ENCODE peak calls at places on chromosomes 13 and 19, in nine cellular contexts. N is A549, Q is right lobe of liver, H is B cell, B is tibial nerve, J is ovary, T is brain microvascular endothelial cell, A is mucosa of descending colon, C is tibial artery. G is an unnamed sample.

GRCh38 chr19:50721441-50722137 is 1.6 kb upstream of the CLEC11A start:
- DNase-seq in N (no peak), T (no peak), A (no peak), Q (no peak), H (no peak), J (peak), C (no peak), B (no peak), G (peak)

GRCh38 chr19:35919306-35919705 is 11.2 kb upstream of the TYROBP start:
- DNase-seq in A (no peak), H (no peak), N (no peak), B (no peak), Q (no peak), T (no peak), C (no peak), J (no peak), G (no peak)

GRCh38 chr19:46745521-46746280 is at the start of gene FKRP:
- DNase-seq in A (peak), H (peak), T (no peak), Q (no peak), N (no peak), C (no peak), B (no peak), J (peak), G (no peak)

GRCh38 chr13:113669231-113669870 is 2.3 kb downstream of the GRK1 start:
- DNase-seq in C (no peak), Q (no peak), T (no peak), J (peak), H (no peak), N (no peak), B (no peak), A (no peak), G (no peak)

GRCh38 chr13:108363651-108364050 is 94.1 kb downstream of the TNFSF13B start:
- DNase-seq in Q (no peak), H (no peak), C (no peak), J (no peak), A (no peak), B (no peak), T (no peak), N (no peak), G (no peak)

GRCh38 chr19:45477216-45477615 is 9.4 kb downstream of the FOSB start:
- DNase-seq in H (no peak), N (no peak), B (no peak), A (no peak), C (no peak), J (no peak), T (peak), Q (no peak), G (no peak)

GRCh38 chr19:3618144-3618810 is 8.3 kb downstream of the CACTIN start:
- DNase-seq in T (no peak), A (peak), B (peak), N (peak), H (no peak), J (peak), Q (peak), C (peak), G (peak)

GRCh38 chr19:29953352-29954247 is 11.6 kb downstream of the URI1 start:
- DNase-seq in T (no peak), C (no peak), B (no peak), Q (no peak), J (no peak), A (no peak), H (no peak), N (no peak), G (no peak)

GRCh38 chr13:98992355-98992754 is 14.5 kb upstream of the DOCK9 start:
- DNase-seq in Q (no peak), T (no peak), J (no peak), H (no peak), N (no peak), C (no peak), B (no peak), A (no peak), G (no peak)

GRCh38 chr13:97295279-97296182 is 73.4 kb downstream of the MBNL2 start:
- DNase-seq in A (no peak), H (no peak), N (peak), Q (no peak), B (no peak), C (no peak), J (no peak), T (peak), G (no peak)

GRCh38 chr13:90889906-90890305 is 457.6 kb upstream of the MIR17HG start:
- DNase-seq in B (no peak), T (no peak), J (no peak), H (no peak), C (no peak), Q (no peak), A (no peak), N (no peak), G (no peak)

GRCh38 chr19:9834726-9835506 is at the start of gene PIN1:
- DNase-seq in J (peak), T (peak), H (peak), C (peak), Q (peak), N (peak), A (peak), B (peak), G (peak)

GRCh38 chr13:113421673-113422270 is 31.5 kb downstream of the ADPRHL1 start:
- DNase-seq in A (peak), C (no peak), H (no peak), B (peak), N (no peak), T (no peak), J (peak), Q (no peak), G (peak)

GRCh38 chr13:42078113-42078769 is 29.8 kb downstream of the DGKH start:
- DNase-seq in H (no peak), J (no peak), Q (peak), B (no peak), C (no peak), A (peak), N (peak), T (no peak), G (no peak)
- TF ChIP-seq CTCF in H (no peak), J (no peak), Q (peak), B (no peak), C (no peak), A (no peak), N (no peak), T (no peak), G (no peak)

GRCh38 chr19:57651654-57651996 is 17.1 kb upstream of the ZSCAN4 start:
- DNase-seq in C (no peak), T (no peak), B (no peak), N (no peak), H (no peak), Q (no peak), A (no peak), J (no peak), G (no peak)
- TF ChIP-seq CTCF in C (no peak), T (no peak), B (no peak), N (no peak), H (no peak), Q (no peak), A (no peak), J (no peak), G (no peak)

GRCh38 chr13:44876782-44877324 is 112.4 kb downstream of the NUFIP1 start:
- DNase-seq in H (no peak), C (no peak), J (no peak), A (no peak), B (no peak), N (peak), Q (no peak), T (no peak), G (no peak)

GRCh38 chr13:44884076-44884729 is 105.1 kb downstream of the NUFIP1 start:
- DNase-seq in B (no peak), C (no peak), J (no peak), Q (no peak), A (no peak), T (peak), N (no peak), H (no peak), G (peak)

GRCh38 chr13:44874176-44874575 is 115.1 kb downstream of the NUFIP1 start:
- DNase-seq in N (no peak), B (no peak), A (no peak), J (no peak), C (no peak), Q (no peak), H (no peak), T (no peak), G (no peak)

GRCh38 chr13:44874886-44875630 is 114.2 kb downstream of the NUFIP1 start:
- DNase-seq in C (no peak), T (no peak), A (no peak), Q (no peak), N (no peak), J (no peak), B (no peak), H (no peak), G (peak)

DNA sequence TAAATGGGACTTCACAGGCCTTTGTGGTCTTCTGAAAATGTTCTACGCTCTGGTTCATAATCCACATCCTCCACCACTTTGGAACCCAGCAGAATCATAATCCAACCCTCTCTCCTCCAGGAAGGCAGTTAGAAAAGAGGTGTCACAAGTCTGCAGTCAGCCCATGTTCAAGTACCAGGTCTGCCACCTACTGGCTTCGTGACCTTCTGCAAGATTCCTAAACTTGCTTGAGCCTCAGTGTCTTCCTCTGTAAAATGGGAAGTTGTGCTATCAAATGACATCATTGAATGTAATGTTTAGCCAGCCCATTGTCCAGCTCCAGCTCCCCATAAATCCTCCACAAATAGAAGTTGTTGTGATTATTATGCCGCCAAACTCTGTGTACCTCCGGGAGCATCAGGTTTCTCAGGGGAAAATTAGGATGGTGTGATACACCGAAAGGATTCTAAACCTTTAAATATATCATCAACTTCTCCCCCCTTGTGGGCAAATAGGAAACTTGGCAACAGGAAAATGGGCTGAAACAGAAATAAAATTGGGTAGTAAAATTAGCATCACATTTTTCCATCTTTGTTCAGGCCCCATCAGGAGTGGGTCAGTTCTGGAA is 109.7 kb downstream of the NUFIP1 start:
- DNase-seq in H (no peak), B (no peak), A (peak), J (no peak), C (no peak), N (peak), T (peak), Q (no peak), G (peak)
- TF ChIP-seq CTCF in H (no peak), B (no peak), A (no peak), J (no peak), C (peak), N (peak), T (peak), Q (peak), G (peak)

GRCh38 chr13:20118268-20119140 is 42.3 kb downstream of the GJA3 start:
- DNase-seq in J (peak), Q (peak), T (no peak), B (peak), N (peak), H (no peak), C (no peak), A (peak), G (no peak)

GRCh38 chr13:20121154-20121515 is 39.7 kb downstream of the GJA3 start:
- DNase-seq in B (no peak), H (no peak), N (no peak), A (peak), T (no peak), J (no peak), Q (no peak), C (no peak), G (no peak)

GRCh38 chr13:20119960-20120359 is 40.9 kb downstream of the GJA3 start:
- DNase-seq in N (no peak), A (peak), Q (no peak), H (no peak), B (no peak), J (no peak), T (no peak), C (no peak), G (no peak)

GRCh38 chr13:20114066-20114465 is 46.8 kb downstream of the GJA3 start:
- DNase-seq in T (no peak), C (no peak), H (no peak), B (no peak), A (no peak), N (no peak), J (no peak), Q (no peak), G (no peak)

DNA sequence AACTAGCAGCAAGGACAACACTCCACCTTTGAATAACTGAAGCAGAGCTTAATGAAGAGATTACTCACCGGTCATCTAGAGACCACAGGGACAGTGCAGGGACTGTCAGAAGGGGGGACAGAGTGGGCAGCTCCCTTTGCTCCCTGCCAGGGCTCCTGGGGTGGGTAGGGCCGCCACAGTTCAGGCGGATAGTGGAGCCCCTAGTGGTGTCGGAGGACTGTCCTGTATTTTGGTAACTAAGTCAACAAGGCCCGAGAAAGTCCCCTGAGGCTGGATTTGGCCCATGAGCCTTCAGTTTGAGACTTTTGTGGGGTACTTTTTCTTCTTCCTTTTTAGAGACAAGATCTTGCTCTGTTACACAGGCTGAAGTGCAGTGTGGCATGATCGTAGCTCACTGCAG is 44.6 kb downstream of the GJA3 start:
- DNase-seq in Q (no peak), N (no peak), J (no peak), A (no peak), T (no peak), H (no peak), B (no peak), C (no peak), G (no peak)
- TF ChIP-seq CTCF in Q (no peak), N (no peak), J (no peak), A (no peak), T (no peak), H (no peak), B (no peak), C (no peak), G (no peak)

DNA sequence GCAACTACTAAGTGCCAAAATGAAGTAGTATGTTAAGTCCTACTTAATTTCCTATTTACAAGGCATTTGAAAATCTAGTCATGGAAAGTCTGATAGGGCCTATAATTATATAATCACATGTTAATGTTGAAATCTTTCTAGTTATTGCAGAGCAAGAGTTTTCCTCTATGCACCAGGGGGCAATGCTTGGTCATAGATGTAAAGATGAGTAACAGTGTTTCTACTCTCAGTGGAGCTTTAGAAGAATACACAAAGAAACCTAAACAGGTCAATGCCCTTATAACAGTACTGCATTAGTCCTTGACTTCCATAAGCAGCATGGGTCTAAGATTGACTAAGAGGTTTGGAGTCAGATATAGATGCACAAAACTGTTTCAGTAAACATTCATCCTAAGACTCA is 218.7 kb downstream of the KCTD12 start:
- DNase-seq in J (no peak), T (peak), H (no peak), C (no peak), Q (no peak), N (peak), B (peak), A (peak), G (peak)
- TF ChIP-seq CTCF in J (peak), T (peak), H (no peak), C (no peak), Q (peak), N (no peak), B (peak), A (no peak), G (peak)

DNA sequence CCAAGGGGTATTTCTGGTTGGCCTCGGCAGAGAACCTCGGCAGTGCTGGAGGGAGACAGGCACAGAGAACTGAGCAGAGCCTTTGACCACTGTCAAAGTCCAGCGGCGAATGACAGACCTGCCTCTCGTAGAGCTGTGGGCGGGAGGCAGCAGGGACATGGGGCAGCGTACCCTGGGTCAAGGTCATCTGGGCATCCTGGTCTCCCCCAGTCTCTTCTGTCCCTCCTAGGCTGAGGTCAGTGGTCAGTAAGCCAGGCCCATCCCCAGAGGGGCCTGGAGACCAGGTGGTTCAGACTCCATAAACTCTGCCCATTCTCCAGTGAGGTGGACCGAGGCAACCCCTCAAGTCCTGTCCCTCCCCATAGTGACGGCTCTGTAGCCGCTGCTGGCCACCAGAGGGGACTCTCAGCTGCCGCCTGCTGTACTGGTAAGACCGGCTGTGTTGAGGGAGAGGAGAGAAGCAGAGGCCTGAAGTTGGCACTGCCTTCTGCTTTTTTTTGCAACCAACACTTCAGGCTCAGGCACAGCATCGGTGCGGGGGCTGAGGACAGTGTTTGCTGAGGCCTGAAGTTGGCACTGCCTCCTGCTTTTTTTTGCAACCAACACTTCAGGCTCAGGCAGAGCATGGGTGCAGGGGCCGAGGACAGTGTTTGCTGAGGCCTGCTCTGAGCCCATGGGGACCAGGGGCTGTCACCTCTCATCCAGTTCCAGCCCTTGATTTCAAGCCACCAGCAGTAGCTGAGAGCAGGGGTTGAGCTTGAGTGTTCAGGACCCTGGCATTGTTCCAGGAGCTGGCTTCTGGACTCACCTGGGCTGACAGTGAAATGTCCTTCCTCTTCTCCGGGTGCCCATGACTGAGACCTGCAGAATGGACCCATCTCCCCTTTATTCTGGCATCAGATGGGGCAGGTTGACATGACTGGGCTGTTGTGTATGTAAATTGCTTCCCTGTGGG is at the start of gene PGLYRP2:
- DNase-seq in A (no peak), J (no peak), H (no peak), T (no peak), Q (peak), C (no peak), B (no peak), N (peak), G (no peak)
- TF ChIP-seq CTCF in A (no peak), J (no peak), H (no peak), T (no peak), Q (peak), C (peak), B (no peak), N (no peak), G (no peak)

DNA sequence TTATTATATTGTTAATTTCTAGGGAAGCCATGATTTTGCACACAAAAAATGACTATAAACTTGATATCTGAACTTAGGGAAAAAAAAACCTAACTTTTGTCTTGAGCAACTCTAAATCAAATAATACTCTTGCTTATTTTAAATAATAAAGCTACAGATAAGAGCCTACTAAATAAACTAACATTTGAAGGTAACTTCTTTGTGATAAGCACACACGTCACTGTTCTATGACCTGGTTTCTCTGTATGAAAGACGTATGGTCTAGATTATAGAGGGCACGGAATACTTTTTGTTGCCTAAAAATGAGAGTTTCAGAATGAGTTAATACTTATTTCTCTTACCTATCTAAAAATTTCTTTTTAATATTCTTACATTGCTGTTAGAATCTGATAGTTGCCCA is 603.2 kb downstream of the DCT start:
- DNase-seq in N (no peak), A (no peak), B (no peak), C (no peak), Q (no peak), T (no peak), H (no peak), J (no peak), G (no peak)
- TF ChIP-seq CTCF in N (no peak), A (no peak), B (no peak), C (no peak), Q (no peak), T (no peak), H (no peak), J (no peak), G (no peak)

G was measured in foreskin fibroblast.